ENCODE peak calls at places on chromosomes 6 and 20, in seven cellular contexts. X, H, D, V, C, U and O are unnamed samples.
A peak's percentile ranks its signal among the peaks of the same experiment; 100 is the strongest.

GRCh38 chr6:90286884-90287488 is 9.7 kb downstream of the BACH2 start:
- DNase-seq in C (no peak), U (peak; percentile 44), X (no peak), D (no peak), H (peak; percentile 48), V (peak; percentile 67), O (peak; percentile 32)

GRCh38 chr20:63911171-63911570 is 16.2 kb downstream of the DNAJC5 start:
- DNase-seq in D (no peak), V (no peak), H (peak; percentile 99), X (no peak), C (peak; percentile 79), U (peak; percentile 39), O (peak; percentile 95)

GRCh38 chr20:63448050-63448449 is 24.4 kb downstream of the KCNQ2 start:
- DNase-seq in C (peak; percentile 42), D (no peak), U (no peak), H (no peak), X (no peak), V (no peak), O (peak; percentile 18)

GRCh38 chr20:32650545-32650944 is 23.2 kb downstream of the C20orf203 start:
- DNase-seq in U (no peak), D (no peak), X (no peak), H (no peak), C (no peak), V (no peak), O (no peak)

GRCh38 chr6:150142657-150143501 is at the start of gene PPP1R14C:
- DNase-seq in U (no peak), H (peak; percentile 84), X (no peak), V (no peak), D (peak; percentile 79), C (peak; percentile 80), O (peak; percentile 50)

GRCh38 chr20:43731469-43731868 is 4.7 kb upstream of the GTSF1L start:
- DNase-seq in U (peak; percentile 82), D (no peak), C (no peak), H (no peak), V (no peak), X (no peak), O (no peak)

GRCh38 chr20:9815662-9816061 is 23.2 kb downstream of the PAK5 start:
- DNase-seq in U (no peak), X (no peak), C (no peak), H (no peak), D (no peak), V (no peak), O (no peak)

GRCh38 chr6:107936162-107936909 is 21.7 kb downstream of the SEC63 start:
- DNase-seq in X (no peak), C (no peak), D (no peak), V (no peak), H (no peak), U (no peak), O (no peak)

GRCh38 chr20:36573103-36573797 is at the start of gene TGIF2:
- DNase-seq in X (peak; percentile 66), C (peak; percentile 85), U (peak; percentile 73), H (peak; percentile 34), V (peak; percentile 87), D (peak; percentile 94), O (peak; percentile 52)

GRCh38 chr20:50278684-50279531 is 88.3 kb downstream of the CEBPB start:
- DNase-seq in V (peak; percentile 88), C (peak; percentile 84), H (peak; percentile 29), D (peak; percentile 92), X (no peak), U (peak; percentile 54), O (peak; percentile 83)

GRCh38 chr6:163955131-163955530 is 540.6 kb downstream of the QKI start:
- DNase-seq in V (no peak), D (no peak), X (no peak), U (peak; percentile 54), C (no peak), H (no peak), O (no peak)

GRCh38 chr6:140855520-140855919 is 1277.2 kb upstream of the GJE1 start:
- DNase-seq in X (no peak), C (no peak), H (peak; percentile 19), D (no peak), V (no peak), U (no peak), O (no peak)

DNA sequence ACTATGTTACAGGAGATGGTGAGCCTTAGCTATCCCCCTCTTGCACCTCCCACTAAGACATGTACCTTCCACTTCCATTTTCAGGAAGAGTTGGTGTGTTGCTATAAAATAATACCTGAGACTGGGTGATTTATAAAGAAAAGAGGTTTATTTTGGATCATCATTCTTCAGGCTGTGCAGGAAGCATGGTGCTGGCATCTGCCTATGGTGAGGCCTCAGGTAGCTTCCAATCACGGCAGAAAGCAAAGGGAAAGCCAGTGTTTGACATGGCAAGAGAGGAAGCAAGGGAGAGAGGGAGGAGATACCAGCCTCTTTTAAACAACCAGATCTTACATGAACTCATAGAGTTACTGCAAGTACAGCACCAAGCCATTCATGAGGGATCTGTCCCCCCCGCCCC is 32.2 kb downstream of the GSS start:
- DNase-seq in D (no peak), H (no peak), U (no peak), V (no peak), C (no peak), X (no peak), O (no peak)
- H3K4me3 ChIP-seq in D (no peak overlapping the region), H (no peak overlapping the region), U (no peak overlapping the region), V (no peak overlapping the region), C (no peak overlapping the region), X (no peak overlapping the region), O (no peak overlapping the region)

GRCh38 chr20:33789858-33790182 is 21.3 kb upstream of the CHMP4B start:
- DNase-seq in H (no peak), C (no peak), U (no peak), V (no peak), D (no peak), X (no peak), O (no peak)

GRCh38 chr20:33791021-33791420 is 20.1 kb upstream of the CHMP4B start:
- DNase-seq in V (no peak), H (no peak), X (no peak), U (no peak), C (peak; percentile 55), D (no peak), O (no peak)

GRCh38 chr20:33789109-33789857 is 21.9 kb upstream of the CHMP4B start:
- DNase-seq in V (peak; percentile 46), H (peak; percentile 98), U (peak; percentile 86), D (no peak), C (peak; percentile 82), X (peak; percentile 71), O (peak; percentile 100)

GRCh38 chr20:33791540-33791939 is 19.6 kb upstream of the CHMP4B start:
- DNase-seq in H (no peak), X (no peak), D (no peak), C (peak; percentile 41), V (no peak), U (no peak), O (no peak)

GRCh38 chr20:33790571-33790970 is 20.6 kb upstream of the CHMP4B start:
- DNase-seq in C (peak; percentile 87), D (no peak), V (no peak), H (no peak), X (no peak), U (no peak), O (peak; percentile 98)
- H3K4me1 ChIP-seq in C (peaks cover 27% of the 10 kb centered on the region), D (no peaks in the 10 kb centered on the region), V (no peaks in the 10 kb centered on the region), H (peaks cover 27% of the 10 kb centered on the region), X (peaks cover 5% of the 10 kb centered on the region), U (peaks cover 7% of the 10 kb centered on the region), O (peaks cover 5% of the 10 kb centered on the region)

GRCh38 chr6:5084787-5085637 is at the start of gene PPP1R3G:
- DNase-seq in U (peak; percentile 70), D (peak; percentile 88), C (peak; percentile 70), V (peak; percentile 70), X (no peak), H (peak; percentile 26), O (peak; percentile 29)

GRCh38 chr6:5082487-5083306 is 2.4 kb upstream of the PPP1R3G start:
- DNase-seq in X (no peak), V (no peak), D (no peak), H (peak; percentile 95), C (no peak), U (peak; percentile 85), O (no peak)

GRCh38 chr6:5083307-5083583 is 1.9 kb upstream of the PPP1R3G start:
- DNase-seq in X (no peak), C (no peak), D (no peak), H (no peak), U (no peak), V (no peak), O (no peak)

GRCh38 chr6:5084192-5084786 is 852 bp upstream of the PPP1R3G start:
- DNase-seq in V (peak; percentile 65), C (peak; percentile 67), H (no peak), U (no peak), X (no peak), D (no peak), O (no peak)

DNA sequence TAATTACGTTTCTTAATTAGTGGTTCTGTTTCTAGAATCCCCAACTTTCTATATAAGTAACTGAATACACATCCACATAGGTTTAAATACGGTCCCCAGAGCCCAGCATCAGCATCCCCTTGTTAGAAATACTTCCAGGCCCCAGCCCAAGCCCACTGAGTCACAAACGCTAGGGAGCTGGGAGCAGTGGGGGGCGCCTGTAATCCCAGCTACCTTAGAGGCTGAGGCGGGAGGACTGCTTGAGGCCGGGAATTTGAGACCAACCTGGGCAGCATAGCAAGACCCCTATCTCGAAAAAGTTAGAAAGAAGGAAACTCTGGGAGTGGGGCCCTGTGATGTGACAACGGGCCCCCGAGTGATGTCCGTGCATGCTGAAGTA is 1.3 kb upstream of the PPP1R3G start:
- DNase-seq in U (no peak), X (no peak), C (no peak), H (no peak), D (no peak), V (no peak), O (no peak)
- H3K4me3 ChIP-seq in U (no peak overlapping the region), X (peak overlapping the region; percentile 90), C (no peak overlapping the region), H (no peak overlapping the region), D (no peak overlapping the region), V (no peak overlapping the region), O (no peak overlapping the region)

GRCh38 chr6:15457121-15457646 is 205.6 kb downstream of the DTNBP1 start:
- DNase-seq in V (no peak), X (no peak), D (no peak), C (no peak), U (no peak), H (no peak), O (no peak)

GRCh38 chr6:15461127-15461944 is 201.5 kb downstream of the DTNBP1 start:
- DNase-seq in H (no peak), V (no peak), X (no peak), U (no peak), D (no peak), C (no peak), O (peak; percentile 37)

GRCh38 chr6:15460110-15460727 is 202.6 kb downstream of the DTNBP1 start:
- DNase-seq in C (no peak), D (no peak), U (no peak), V (no peak), H (no peak), X (no peak), O (no peak)

GRCh38 chr6:15456422-15456821 is 206.4 kb downstream of the DTNBP1 start:
- DNase-seq in C (no peak), U (no peak), H (no peak), X (no peak), D (no peak), V (no peak), O (no peak)

DNA sequence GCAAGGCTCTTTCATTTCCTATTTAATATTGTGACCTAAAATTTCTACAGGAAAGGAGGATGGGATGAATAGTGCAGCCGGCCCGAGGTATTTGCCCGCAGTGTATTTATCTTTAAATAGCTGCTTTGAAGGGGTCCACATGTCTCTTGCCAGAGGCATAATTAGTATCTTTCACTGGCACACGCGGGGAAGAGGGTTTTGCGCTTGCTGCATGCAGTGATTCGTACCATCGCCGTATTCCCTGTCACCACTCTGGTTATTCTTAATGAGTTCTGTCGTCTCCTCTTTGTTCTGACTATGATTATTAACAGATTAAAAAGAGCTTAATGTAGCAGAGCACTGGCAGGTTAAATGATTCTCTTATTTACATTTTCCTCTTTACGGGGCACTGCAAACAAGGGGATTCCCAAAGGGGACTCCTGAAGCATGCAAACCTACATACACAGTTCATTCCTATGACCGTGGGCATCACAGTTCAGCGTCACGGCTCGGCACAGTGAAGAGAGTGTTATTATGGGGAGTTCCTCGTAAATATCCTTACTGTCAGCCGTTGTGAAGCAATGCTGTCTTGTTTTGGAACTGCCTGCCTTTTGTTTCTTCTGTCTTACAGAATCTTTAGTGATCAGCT is 204.8 kb downstream of the DTNBP1 start:
- DNase-seq in V (no peak), C (no peak), U (no peak), D (no peak), X (no peak), H (no peak), O (no peak)
- H3K4me1 ChIP-seq in V (peaks cover 5% of the 10 kb centered on the region), C (peaks cover 4% of the 10 kb centered on the region), U (peaks cover 6% of the 10 kb centered on the region), D (peaks cover 3% of the 10 kb centered on the region), X (no peaks in the 10 kb centered on the region), H (peaks cover 6% of the 10 kb centered on the region), O (no peaks in the 10 kb centered on the region)